ENCODE peak calls at places on chromosomes 4 and X, in nine cellular contexts. One of them, this sample, is unnamed.

GRCh38 chr4:188429965-188430364 is 290.7 kb downstream of the TRIML1 start:
- DNase-seq in A549: no peak
- DNase-seq in coronary artery: no peak
- DNase-seq in transverse colon: no peak
- DNase-seq in NB4: no peak
- DNase-seq in kidney epithelial cell: no peak
- DNase-seq in HepG2: no peak
- DNase-seq in AG04450: no peak
- DNase-seq in spleen: no peak
- DNase-seq in this sample: no peak

GRCh38 chrX:140507982-140508305 is 3.1 kb upstream of the SOX3 start:
- DNase-seq in HepG2: no peak
- DNase-seq in A549: no peak
- DNase-seq in spleen: no peak
- DNase-seq in transverse colon: no peak
- DNase-seq in NB4: no peak
- DNase-seq in coronary artery: no peak
- DNase-seq in kidney epithelial cell: no peak
- DNase-seq in AG04450: no peak
- DNase-seq in this sample: no peak

GRCh38 chr4:122826596-122827257 is at the start of gene FGF2:
- DNase-seq in NB4: peak
- DNase-seq in A549: peak
- DNase-seq in HepG2: no peak
- DNase-seq in coronary artery: peak
- DNase-seq in transverse colon: peak
- DNase-seq in spleen: peak
- DNase-seq in kidney epithelial cell: no peak
- DNase-seq in AG04450: no peak
- DNase-seq in this sample: no peak

GRCh38 chrX:65581661-65582339 is 47.2 kb upstream of the LAS1L start:
- DNase-seq in A549: peak
- DNase-seq in kidney epithelial cell: no peak
- DNase-seq in NB4: peak
- DNase-seq in spleen: no peak
- DNase-seq in AG04450: peak
- DNase-seq in transverse colon: peak
- DNase-seq in HepG2: peak
- DNase-seq in coronary artery: no peak
- DNase-seq in this sample: no peak

GRCh38 chrX:137194164-137194563 is 160.4 kb upstream of the GPR101 start:
- DNase-seq in A549: peak
- DNase-seq in spleen: no peak
- DNase-seq in coronary artery: no peak
- DNase-seq in AG04450: no peak
- DNase-seq in NB4: peak
- DNase-seq in HepG2: peak
- DNase-seq in transverse colon: no peak
- DNase-seq in kidney epithelial cell: no peak
- DNase-seq in this sample: no peak

GRCh38 chr4:174528226-174528625 is 5.9 kb upstream of the HPGD start:
- DNase-seq in transverse colon: no peak
- DNase-seq in A549: no peak
- DNase-seq in spleen: no peak
- DNase-seq in HepG2: no peak
- DNase-seq in NB4: peak
- DNase-seq in coronary artery: no peak
- DNase-seq in AG04450: no peak
- DNase-seq in kidney epithelial cell: no peak
- DNase-seq in this sample: no peak

GRCh38 chrX:106952988-106953387 is 32.8 kb downstream of the CLDN2 start:
- DNase-seq in NB4: peak
- DNase-seq in A549: peak
- DNase-seq in kidney epithelial cell: no peak
- DNase-seq in spleen: no peak
- DNase-seq in transverse colon: no peak
- DNase-seq in coronary artery: no peak
- DNase-seq in HepG2: no peak
- DNase-seq in AG04450: no peak
- DNase-seq in this sample: no peak

GRCh38 chr4:26326791-26327190 is 6.0 kb downstream of the RBPJ start:
- DNase-seq in A549: no peak
- DNase-seq in NB4: peak
- DNase-seq in transverse colon: no peak
- DNase-seq in kidney epithelial cell: peak
- DNase-seq in AG04450: peak
- DNase-seq in HepG2: no peak
- DNase-seq in coronary artery: no peak
- DNase-seq in spleen: no peak
- DNase-seq in this sample: peak

GRCh38 chr4:1241936-1242505 is 6.9 kb downstream of the CTBP1 start:
- DNase-seq in NB4: no peak
- DNase-seq in kidney epithelial cell: no peak
- DNase-seq in coronary artery: peak
- DNase-seq in A549: no peak
- DNase-seq in HepG2: no peak
- DNase-seq in transverse colon: peak
- DNase-seq in AG04450: no peak
- DNase-seq in spleen: peak
- DNase-seq in this sample: no peak

GRCh38 chrX:54358424-54359211 is 772 bp upstream of the WNK3 start:
- DNase-seq in transverse colon: peak
- DNase-seq in coronary artery: peak
- DNase-seq in spleen: peak
- DNase-seq in HepG2: no peak
- DNase-seq in A549: no peak
- DNase-seq in NB4: no peak
- DNase-seq in kidney epithelial cell: peak
- DNase-seq in AG04450: peak
- DNase-seq in this sample: no peak

GRCh38 chr4:61911313-61911756 is 711.2 kb downstream of the ADGRL3 start:
- DNase-seq in spleen: no peak
- DNase-seq in NB4: no peak
- DNase-seq in AG04450: no peak
- DNase-seq in coronary artery: no peak
- DNase-seq in A549: no peak
- DNase-seq in kidney epithelial cell: no peak
- DNase-seq in HepG2: no peak
- DNase-seq in transverse colon: no peak
- DNase-seq in this sample: no peak

GRCh38 chr4:69025191-69025998 is 70.9 kb upstream of the UGT2B7 start:
- DNase-seq in spleen: peak
- DNase-seq in transverse colon: peak
- DNase-seq in NB4: peak
- DNase-seq in A549: peak
- DNase-seq in HepG2: peak
- DNase-seq in AG04450: no peak
- DNase-seq in coronary artery: no peak
- DNase-seq in kidney epithelial cell: no peak
- DNase-seq in this sample: no peak

GRCh38 chr4:176238819-176239218 is 30.2 kb downstream of the ASB5 start:
- DNase-seq in NB4: no peak
- DNase-seq in A549: no peak
- DNase-seq in transverse colon: no peak
- DNase-seq in spleen: no peak
- DNase-seq in AG04450: no peak
- DNase-seq in HepG2: no peak
- DNase-seq in kidney epithelial cell: no peak
- DNase-seq in coronary artery: no peak
- DNase-seq in this sample: no peak

GRCh38 chrX:101530944-101531343 is 19.4 kb upstream of the ARMCX1 start:
- DNase-seq in coronary artery: no peak
- DNase-seq in transverse colon: no peak
- DNase-seq in HepG2: no peak
- DNase-seq in NB4: no peak
- DNase-seq in spleen: no peak
- DNase-seq in AG04450: no peak
- DNase-seq in kidney epithelial cell: no peak
- DNase-seq in A549: no peak
- DNase-seq in this sample: no peak
- TF ChIP-seq CTCF in coronary artery: no peak
- TF ChIP-seq CTCF in transverse colon: no peak
- TF ChIP-seq CTCF in HepG2: no peak
- TF ChIP-seq CTCF in NB4: no peak
- TF ChIP-seq CTCF in spleen: no peak
- TF ChIP-seq CTCF in AG04450: no peak
- TF ChIP-seq CTCF in kidney epithelial cell: no peak
- TF ChIP-seq CTCF in A549: no peak
- TF ChIP-seq CTCF in this sample: no peak

GRCh38 chr4:189519189-189519588 is 421.5 kb upstream of the FRG1 start:
- DNase-seq in NB4: no peak
- DNase-seq in A549: no peak
- DNase-seq in kidney epithelial cell: no peak
- DNase-seq in HepG2: no peak
- DNase-seq in coronary artery: no peak
- DNase-seq in transverse colon: no peak
- DNase-seq in AG04450: no peak
- DNase-seq in spleen: no peak
- DNase-seq in this sample: no peak
- H3K4me3 ChIP-seq in NB4: no peak
- H3K4me3 ChIP-seq in A549: no peak
- H3K4me3 ChIP-seq in kidney epithelial cell: no peak
- H3K4me3 ChIP-seq in HepG2: no peak
- H3K4me3 ChIP-seq in coronary artery: no peak
- H3K4me3 ChIP-seq in transverse colon: no peak
- H3K4me3 ChIP-seq in AG04450: no peak
- H3K4me3 ChIP-seq in spleen: no peak
- H3K4me3 ChIP-seq in this sample: no peak

GRCh38 chr4:100306018-100306417 is 115.8 kb upstream of the DDIT4L start:
- DNase-seq in HepG2: no peak
- DNase-seq in AG04450: no peak
- DNase-seq in coronary artery: no peak
- DNase-seq in NB4: no peak
- DNase-seq in transverse colon: no peak
- DNase-seq in spleen: no peak
- DNase-seq in kidney epithelial cell: peak
- DNase-seq in A549: no peak
- DNase-seq in this sample: no peak

GRCh38 chr4:100314057-100314456 is 123.8 kb upstream of the DDIT4L start:
- DNase-seq in AG04450: no peak
- DNase-seq in NB4: no peak
- DNase-seq in spleen: no peak
- DNase-seq in coronary artery: no peak
- DNase-seq in A549: no peak
- DNase-seq in kidney epithelial cell: no peak
- DNase-seq in transverse colon: no peak
- DNase-seq in HepG2: no peak
- DNase-seq in this sample: no peak

GRCh38 chr4:100312615-100313355 is 122.5 kb upstream of the DDIT4L start:
- DNase-seq in HepG2: no peak
- DNase-seq in transverse colon: no peak
- DNase-seq in NB4: no peak
- DNase-seq in kidney epithelial cell: no peak
- DNase-seq in spleen: no peak
- DNase-seq in coronary artery: no peak
- DNase-seq in A549: no peak
- DNase-seq in AG04450: no peak
- DNase-seq in this sample: no peak

DNA sequence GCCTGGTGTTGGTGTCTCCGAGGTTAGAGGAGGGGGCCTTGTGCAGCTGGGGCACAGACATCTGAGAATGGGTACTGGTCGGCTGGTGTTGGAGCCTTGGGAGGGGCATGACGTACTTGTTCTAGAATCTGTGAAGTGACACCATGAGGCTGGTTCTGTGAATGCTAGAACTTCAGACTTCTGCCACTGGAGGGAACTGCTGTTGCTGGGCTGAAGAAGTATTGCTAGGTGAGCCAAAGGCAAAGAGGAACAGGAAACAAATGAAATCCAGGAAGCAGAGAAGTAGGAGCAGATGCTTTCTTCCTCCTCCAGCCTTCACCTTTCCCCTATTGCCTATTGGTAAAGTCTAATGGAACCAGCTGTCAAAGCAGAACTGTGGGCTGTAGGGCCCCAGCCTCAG is 120.9 kb upstream of the DDIT4L start:
- DNase-seq in AG04450: no peak
- DNase-seq in A549: peak
- DNase-seq in spleen: no peak
- DNase-seq in HepG2: no peak
- DNase-seq in NB4: peak
- DNase-seq in transverse colon: no peak
- DNase-seq in kidney epithelial cell: no peak
- DNase-seq in coronary artery: no peak
- DNase-seq in this sample: no peak
- TF ChIP-seq CTCF in AG04450: peak
- TF ChIP-seq CTCF in A549: no peak
- TF ChIP-seq CTCF in spleen: no peak
- TF ChIP-seq CTCF in HepG2: no peak
- TF ChIP-seq CTCF in NB4: no peak
- TF ChIP-seq CTCF in transverse colon: no peak
- TF ChIP-seq CTCF in kidney epithelial cell: peak
- TF ChIP-seq CTCF in coronary artery: no peak
- TF ChIP-seq CTCF in this sample: no peak

GRCh38 chrX:123085311-123085940 is 98.7 kb upstream of the GRIA3 start:
- DNase-seq in transverse colon: no peak
- DNase-seq in A549: no peak
- DNase-seq in NB4: no peak
- DNase-seq in spleen: no peak
- DNase-seq in HepG2: peak
- DNase-seq in kidney epithelial cell: no peak
- DNase-seq in coronary artery: no peak
- DNase-seq in AG04450: no peak
- DNase-seq in this sample: no peak

GRCh38 chrX:123088331-123088730 is 95.7 kb upstream of the GRIA3 start:
- DNase-seq in AG04450: no peak
- DNase-seq in NB4: no peak
- DNase-seq in spleen: no peak
- DNase-seq in coronary artery: no peak
- DNase-seq in kidney epithelial cell: no peak
- DNase-seq in HepG2: no peak
- DNase-seq in A549: no peak
- DNase-seq in transverse colon: no peak
- DNase-seq in this sample: no peak

GRCh38 chrX:123087326-123087725 is 96.8 kb upstream of the GRIA3 start:
- DNase-seq in coronary artery: no peak
- DNase-seq in A549: peak
- DNase-seq in HepG2: peak
- DNase-seq in kidney epithelial cell: peak
- DNase-seq in transverse colon: no peak
- DNase-seq in spleen: no peak
- DNase-seq in NB4: peak
- DNase-seq in AG04450: no peak
- DNase-seq in this sample: no peak

GRCh38 chrX:123086768-123087167 is 97.3 kb upstream of the GRIA3 start:
- DNase-seq in NB4: no peak
- DNase-seq in AG04450: no peak
- DNase-seq in coronary artery: no peak
- DNase-seq in transverse colon: no peak
- DNase-seq in A549: no peak
- DNase-seq in HepG2: no peak
- DNase-seq in kidney epithelial cell: no peak
- DNase-seq in spleen: no peak
- DNase-seq in this sample: no peak

DNA sequence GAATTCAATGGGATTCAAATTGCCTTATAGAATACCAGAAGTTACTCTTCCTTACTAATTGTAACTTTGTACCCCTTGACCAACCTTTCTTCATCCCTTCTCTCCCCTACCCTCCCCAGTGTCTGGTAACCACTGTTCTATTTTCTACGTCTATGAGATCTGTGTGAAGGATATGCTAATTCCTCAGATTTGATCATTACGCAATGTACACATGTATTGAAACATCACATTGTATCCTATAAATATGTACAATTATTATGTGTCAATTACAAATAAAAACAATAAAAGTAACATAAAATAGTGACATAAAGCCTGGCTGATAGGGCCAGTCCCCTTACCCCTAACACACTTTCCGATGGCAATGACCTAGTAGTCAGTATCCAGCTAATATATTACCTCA is 95.1 kb upstream of the GRIA3 start:
- DNase-seq in spleen: no peak
- DNase-seq in transverse colon: no peak
- DNase-seq in AG04450: no peak
- DNase-seq in kidney epithelial cell: no peak
- DNase-seq in HepG2: no peak
- DNase-seq in A549: no peak
- DNase-seq in coronary artery: no peak
- DNase-seq in NB4: no peak
- DNase-seq in this sample: no peak
- H3K4me3 ChIP-seq in spleen: no peak
- H3K4me3 ChIP-seq in transverse colon: no peak
- H3K4me3 ChIP-seq in AG04450: no peak
- H3K4me3 ChIP-seq in kidney epithelial cell: no peak
- H3K4me3 ChIP-seq in HepG2: no peak
- H3K4me3 ChIP-seq in A549: no peak
- H3K4me3 ChIP-seq in coronary artery: no peak
- H3K4me3 ChIP-seq in NB4: no peak
- H3K4me3 ChIP-seq in this sample: no peak

This sample was measured in AG04449.